ENCODE peak calls at places on chromosome 5, in nine cellular contexts. One of them, this sample, is unnamed.

GRCh38 chr5:109654455-109654854 is 35.3 kb upstream of the MAN2A1 start:
- DNase-seq in H7: no peak
- DNase-seq in osteoblast: no peak
- DNase-seq in body of pancreas: no peak
- DNase-seq in tibial nerve: no peak
- DNase-seq in kidney epithelial cell: no peak
- DNase-seq in cardiac muscle cell: no peak
- DNase-seq in testis: no peak
- DNase-seq in DND-41: no peak
- DNase-seq in this sample: no peak

GRCh38 chr5:104498281-104498680 is 935.7 kb upstream of the NUDT12 start:
- DNase-seq in H7: no peak
- DNase-seq in osteoblast: no peak
- DNase-seq in body of pancreas: no peak
- DNase-seq in tibial nerve: no peak
- DNase-seq in kidney epithelial cell: no peak
- DNase-seq in cardiac muscle cell: no peak
- DNase-seq in testis: no peak
- DNase-seq in DND-41: no peak
- DNase-seq in this sample: peak; percentile 13

GRCh38 chr5:54774281-54775171 is 210.9 kb downstream of the ESM1 start:
- DNase-seq in H7: no peak
- DNase-seq in osteoblast: no peak
- DNase-seq in body of pancreas: no peak
- DNase-seq in tibial nerve: peak; percentile 60
- DNase-seq in kidney epithelial cell: no peak
- DNase-seq in cardiac muscle cell: no peak
- DNase-seq in testis: peak; percentile 25
- DNase-seq in DND-41: no peak
- DNase-seq in this sample: no peak

GRCh38 chr5:73652391-73652790 is 26.4 kb downstream of the ARHGEF28 start:
- DNase-seq in H7: no peak
- DNase-seq in osteoblast: no peak
- DNase-seq in body of pancreas: no peak
- DNase-seq in tibial nerve: no peak
- DNase-seq in kidney epithelial cell: no peak
- DNase-seq in cardiac muscle cell: no peak
- DNase-seq in testis: no peak
- DNase-seq in DND-41: no peak
- DNase-seq in this sample: no peak

GRCh38 chr5:143197260-143197656 is 206.2 kb downstream of the NR3C1 start:
- DNase-seq in H7: no peak
- DNase-seq in osteoblast: no peak
- DNase-seq in body of pancreas: no peak
- DNase-seq in tibial nerve: no peak
- DNase-seq in kidney epithelial cell: no peak
- DNase-seq in cardiac muscle cell: no peak
- DNase-seq in testis: no peak
- DNase-seq in DND-41: no peak
- DNase-seq in this sample: no peak

GRCh38 chr5:124263680-124264491 is 482.6 kb downstream of the ZNF608 start:
- DNase-seq in H7: peak; percentile 9
- DNase-seq in osteoblast: no peak
- DNase-seq in body of pancreas: peak; percentile 23
- DNase-seq in tibial nerve: no peak
- DNase-seq in kidney epithelial cell: no peak
- DNase-seq in cardiac muscle cell: peak; percentile 41
- DNase-seq in testis: no peak
- DNase-seq in DND-41: no peak
- DNase-seq in this sample: no peak

GRCh38 chr5:91136271-91136670 is 246.8 kb downstream of the ARRDC3 start:
- DNase-seq in H7: no peak
- DNase-seq in osteoblast: no peak
- DNase-seq in body of pancreas: no peak
- DNase-seq in tibial nerve: no peak
- DNase-seq in kidney epithelial cell: peak; percentile 86
- DNase-seq in cardiac muscle cell: no peak
- DNase-seq in testis: no peak
- DNase-seq in DND-41: no peak
- DNase-seq in this sample: no peak

GRCh38 chr5:76498328-76498727 is 95.2 kb downstream of the IQGAP2 start:
- DNase-seq in H7: no peak
- DNase-seq in osteoblast: no peak
- DNase-seq in body of pancreas: no peak
- DNase-seq in tibial nerve: no peak
- DNase-seq in kidney epithelial cell: no peak
- DNase-seq in cardiac muscle cell: no peak
- DNase-seq in testis: no peak
- DNase-seq in DND-41: no peak
- DNase-seq in this sample: no peak

GRCh38 chr5:149271717-149272558 is at the start of gene AFAP1L1:
- DNase-seq in H7: peak; percentile 92
- DNase-seq in osteoblast: peak; percentile 94
- DNase-seq in body of pancreas: peak; percentile 61
- DNase-seq in tibial nerve: peak; percentile 69
- DNase-seq in kidney epithelial cell: no peak
- DNase-seq in cardiac muscle cell: peak; percentile 79
- DNase-seq in testis: peak; percentile 74
- DNase-seq in DND-41: no peak
- DNase-seq in this sample: peak; percentile 29

GRCh38 chr5:73963021-73963420 is 337.0 kb downstream of the ARHGEF28 start:
- DNase-seq in H7: no peak
- DNase-seq in osteoblast: no peak
- DNase-seq in body of pancreas: peak; percentile 19
- DNase-seq in tibial nerve: no peak
- DNase-seq in kidney epithelial cell: no peak
- DNase-seq in cardiac muscle cell: no peak
- DNase-seq in testis: no peak
- DNase-seq in DND-41: no peak
- DNase-seq in this sample: no peak

GRCh38 chr5:40446910-40447309 is 232.8 kb upstream of the PTGER4 start:
- DNase-seq in H7: no peak
- DNase-seq in osteoblast: peak; percentile 53
- DNase-seq in body of pancreas: no peak
- DNase-seq in tibial nerve: no peak
- DNase-seq in kidney epithelial cell: peak; percentile 71
- DNase-seq in cardiac muscle cell: no peak
- DNase-seq in testis: no peak
- DNase-seq in DND-41: no peak
- DNase-seq in this sample: no peak

GRCh38 chr5:174084691-174085154 is 39.2 kb downstream of the NSG2 start:
- DNase-seq in H7: no peak
- DNase-seq in osteoblast: no peak
- DNase-seq in body of pancreas: no peak
- DNase-seq in tibial nerve: no peak
- DNase-seq in kidney epithelial cell: no peak
- DNase-seq in cardiac muscle cell: no peak
- DNase-seq in testis: no peak
- DNase-seq in DND-41: no peak
- DNase-seq in this sample: no peak

GRCh38 chr5:52786937-52787599 is 648 bp upstream of the ITGA1 start:
- DNase-seq in H7: peak; percentile 24
- DNase-seq in osteoblast: peak; percentile 80
- DNase-seq in body of pancreas: peak; percentile 65
- DNase-seq in tibial nerve: no peak
- DNase-seq in kidney epithelial cell: no peak
- DNase-seq in cardiac muscle cell: no peak
- DNase-seq in testis: no peak
- DNase-seq in DND-41: no peak
- DNase-seq in this sample: peak; percentile 70

GRCh38 chr5:150544606-150545219 is 36.8 kb downstream of the NDST1 start:
- DNase-seq in H7: peak; percentile 99
- DNase-seq in osteoblast: peak; percentile 91
- DNase-seq in body of pancreas: peak; percentile 89
- DNase-seq in tibial nerve: peak; percentile 59
- DNase-seq in kidney epithelial cell: no peak
- DNase-seq in cardiac muscle cell: peak; percentile 88
- DNase-seq in testis: peak; percentile 90
- DNase-seq in DND-41: peak; percentile 70
- DNase-seq in this sample: peak; percentile 68

GRCh38 chr5:27026791-27027190 is 11.6 kb downstream of the CDH9 start:
- DNase-seq in H7: no peak
- DNase-seq in osteoblast: no peak
- DNase-seq in body of pancreas: no peak
- DNase-seq in tibial nerve: no peak
- DNase-seq in kidney epithelial cell: no peak
- DNase-seq in cardiac muscle cell: no peak
- DNase-seq in testis: no peak
- DNase-seq in DND-41: no peak
- DNase-seq in this sample: no peak

GRCh38 chr5:68745459-68745858 is 348.4 kb upstream of the SLC30A5 start:
- DNase-seq in H7: no peak
- DNase-seq in osteoblast: no peak
- DNase-seq in body of pancreas: no peak
- DNase-seq in tibial nerve: no peak
- DNase-seq in kidney epithelial cell: no peak
- DNase-seq in cardiac muscle cell: no peak
- DNase-seq in testis: no peak
- DNase-seq in DND-41: no peak
- DNase-seq in this sample: no peak

GRCh38 chr5:111562566-111562965 is 50.2 kb upstream of the STARD4 start:
- DNase-seq in H7: no peak
- DNase-seq in osteoblast: no peak
- DNase-seq in body of pancreas: no peak
- DNase-seq in tibial nerve: no peak
- DNase-seq in kidney epithelial cell: no peak
- DNase-seq in cardiac muscle cell: no peak
- DNase-seq in testis: no peak
- DNase-seq in DND-41: no peak
- DNase-seq in this sample: no peak

GRCh38 chr5:150531686-150532085 is 23.8 kb downstream of the NDST1 start:
- DNase-seq in H7: no peak
- DNase-seq in osteoblast: peak; percentile 34
- DNase-seq in body of pancreas: no peak
- DNase-seq in tibial nerve: no peak
- DNase-seq in kidney epithelial cell: no peak
- DNase-seq in cardiac muscle cell: no peak
- DNase-seq in testis: no peak
- DNase-seq in DND-41: no peak
- DNase-seq in this sample: no peak

GRCh38 chr5:59179704-59180103 is 596.8 kb downstream of the RAB3C start:
- DNase-seq in H7: no peak
- DNase-seq in osteoblast: no peak
- DNase-seq in body of pancreas: no peak
- DNase-seq in tibial nerve: no peak
- DNase-seq in kidney epithelial cell: no peak
- DNase-seq in cardiac muscle cell: no peak
- DNase-seq in testis: no peak
- DNase-seq in DND-41: no peak
- DNase-seq in this sample: no peak

GRCh38 chr5:43008369-43009158 is 31.6 kb downstream of the ANXA2R start:
- DNase-seq in H7: peak; percentile 70
- DNase-seq in osteoblast: peak; percentile 77
- DNase-seq in body of pancreas: peak; percentile 70
- DNase-seq in tibial nerve: peak; percentile 87
- DNase-seq in kidney epithelial cell: no peak
- DNase-seq in cardiac muscle cell: peak; percentile 81
- DNase-seq in testis: peak; percentile 85
- DNase-seq in DND-41: peak; percentile 93
- DNase-seq in this sample: peak; percentile 95
- H3K27me3 ChIP-seq in H7: peaks cover 61% of the 10 kb centered on the region
- H3K27me3 ChIP-seq in osteoblast: no peaks in the 10 kb centered on the region
- H3K27me3 ChIP-seq in body of pancreas: no peaks in the 10 kb centered on the region
- H3K27me3 ChIP-seq in tibial nerve: no peaks in the 10 kb centered on the region
- H3K27me3 ChIP-seq in kidney epithelial cell: no peaks in the 10 kb centered on the region
- H3K27me3 ChIP-seq in cardiac muscle cell: peaks cover 67% of the 10 kb centered on the region
- H3K27me3 ChIP-seq in testis: no peaks in the 10 kb centered on the region
- H3K27me3 ChIP-seq in DND-41: no peaks in the 10 kb centered on the region
- H3K27me3 ChIP-seq in this sample: no peaks in the 10 kb centered on the region

DNA sequence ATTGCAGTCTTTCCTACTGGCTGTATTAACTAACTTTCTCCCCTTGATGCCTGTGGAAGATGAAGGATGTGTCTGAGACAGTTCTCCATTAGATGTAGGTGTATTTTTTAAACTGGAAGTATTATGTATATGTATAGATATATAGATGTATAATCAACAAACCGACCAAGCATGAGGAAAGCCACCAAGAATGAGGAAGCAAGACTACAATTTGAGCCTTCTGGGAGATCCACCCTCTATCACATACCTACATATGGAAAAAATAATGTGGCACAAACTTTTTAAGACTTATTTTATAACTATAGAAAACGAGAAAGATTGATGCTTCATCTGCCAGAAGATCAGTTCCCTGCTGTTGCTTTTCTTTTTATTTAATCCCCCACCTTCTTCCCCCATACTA is 490.4 kb downstream of the EBF1 start:
- DNase-seq in H7: no peak
- DNase-seq in osteoblast: no peak
- DNase-seq in body of pancreas: no peak
- DNase-seq in tibial nerve: no peak
- DNase-seq in kidney epithelial cell: no peak
- DNase-seq in cardiac muscle cell: no peak
- DNase-seq in testis: no peak
- DNase-seq in DND-41: no peak
- DNase-seq in this sample: no peak
- H3K27me3 ChIP-seq in H7: no peaks in the 10 kb centered on the region
- H3K27me3 ChIP-seq in osteoblast: no peaks in the 10 kb centered on the region
- H3K27me3 ChIP-seq in body of pancreas: no peaks in the 10 kb centered on the region
- H3K27me3 ChIP-seq in tibial nerve: no peaks in the 10 kb centered on the region
- H3K27me3 ChIP-seq in kidney epithelial cell: no peaks in the 10 kb centered on the region
- H3K27me3 ChIP-seq in cardiac muscle cell: peaks cover 6% of the 10 kb centered on the region
- H3K27me3 ChIP-seq in testis: no peaks in the 10 kb centered on the region
- H3K27me3 ChIP-seq in DND-41: no peaks in the 10 kb centered on the region
- H3K27me3 ChIP-seq in this sample: no peaks in the 10 kb centered on the region

GRCh38 chr5:79697222-79698164 is 7.9 kb downstream of the CMYA5 start:
- DNase-seq in H7: no peak
- DNase-seq in osteoblast: peak; percentile 79
- DNase-seq in body of pancreas: no peak
- DNase-seq in tibial nerve: no peak
- DNase-seq in kidney epithelial cell: no peak
- DNase-seq in cardiac muscle cell: peak; percentile 70
- DNase-seq in testis: peak; percentile 75
- DNase-seq in DND-41: no peak
- DNase-seq in this sample: no peak
- H3K27me3 ChIP-seq in H7: no peaks in the 10 kb centered on the region
- H3K27me3 ChIP-seq in osteoblast: no peaks in the 10 kb centered on the region
- H3K27me3 ChIP-seq in body of pancreas: no peaks in the 10 kb centered on the region
- H3K27me3 ChIP-seq in tibial nerve: no peaks in the 10 kb centered on the region
- H3K27me3 ChIP-seq in kidney epithelial cell: no peaks in the 10 kb centered on the region
- H3K27me3 ChIP-seq in cardiac muscle cell: no peaks in the 10 kb centered on the region
- H3K27me3 ChIP-seq in testis: no peaks in the 10 kb centered on the region
- H3K27me3 ChIP-seq in DND-41: no peaks in the 10 kb centered on the region
- H3K27me3 ChIP-seq in this sample: no peaks in the 10 kb centered on the region

DNA sequence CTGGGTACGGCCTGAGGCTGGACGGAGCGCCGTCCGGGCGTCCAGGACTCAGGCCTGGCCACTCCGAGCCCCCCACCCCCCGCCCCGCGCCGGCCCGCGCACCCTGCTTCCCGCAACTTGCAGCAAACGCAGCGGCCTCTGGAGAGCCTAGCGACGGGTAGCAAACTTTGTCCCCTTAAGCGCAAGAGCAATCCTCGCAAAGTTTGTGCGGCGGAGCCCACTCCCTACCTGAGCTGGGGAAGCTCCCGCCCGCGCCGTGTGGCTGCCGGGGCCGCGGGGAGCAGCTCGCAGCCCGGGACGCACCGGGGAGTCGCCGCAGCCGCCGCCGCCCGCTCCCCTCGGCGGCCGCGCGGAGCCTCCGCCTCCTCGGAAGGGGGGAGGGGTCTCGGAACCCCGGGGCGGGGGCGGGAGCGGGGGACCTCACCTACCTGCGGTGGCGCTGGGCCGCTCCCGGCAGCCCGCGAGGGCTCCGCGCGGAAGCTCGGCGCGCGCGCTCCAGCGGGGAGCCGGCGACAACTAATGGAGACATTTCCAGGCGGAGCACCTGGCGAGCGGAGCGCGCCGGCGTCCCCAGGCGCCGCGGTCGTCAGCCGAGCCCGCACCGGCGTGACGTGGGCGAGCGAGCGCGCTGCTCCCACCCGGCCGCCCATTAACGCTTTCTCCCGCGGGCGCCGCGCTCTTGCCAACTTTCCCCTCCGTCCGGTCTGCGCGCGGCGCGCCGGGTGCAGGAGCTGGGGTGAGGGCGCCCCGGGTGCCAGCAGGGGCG is 4.1 kb upstream of the IRX4 start:
- DNase-seq in H7: peak; percentile 85
- DNase-seq in osteoblast: peak; percentile 83
- DNase-seq in body of pancreas: no peak
- DNase-seq in tibial nerve: no peak
- DNase-seq in kidney epithelial cell: no peak
- DNase-seq in cardiac muscle cell: peak; percentile 60
- DNase-seq in testis: no peak
- DNase-seq in DND-41: no peak
- DNase-seq in this sample: no peak
- H3K27me3 ChIP-seq in H7: peaks cover 72% of the 10 kb centered on the region
- H3K27me3 ChIP-seq in osteoblast: peaks cover 46% of the 10 kb centered on the region
- H3K27me3 ChIP-seq in body of pancreas: no peaks in the 10 kb centered on the region
- H3K27me3 ChIP-seq in tibial nerve: no peaks in the 10 kb centered on the region
- H3K27me3 ChIP-seq in kidney epithelial cell: peaks cover 83% of the 10 kb centered on the region
- H3K27me3 ChIP-seq in cardiac muscle cell: peaks cover 92% of the 10 kb centered on the region
- H3K27me3 ChIP-seq in testis: no peaks in the 10 kb centered on the region
- H3K27me3 ChIP-seq in DND-41: no peaks in the 10 kb centered on the region
- H3K27me3 ChIP-seq in this sample: no peaks in the 10 kb centered on the region

This sample was measured in Caco-2.